ENCODE peak calls at places on chromosomes 6 and 20, in nine cellular contexts. X is activated CD4-positive, CD25-positive, alpha-beta regulatory T cell; V is hippocampal formation; L is activated CD4-positive, alpha-beta T cell treated with anti-CD3 and anti-CD28 coated beads, Interleukin-2, amount 50 U/mL, for 1 hour; F is NCI-H69; A is fibroblast of mammary gland; R is stimulated activated CD4-positive, alpha-beta T cell treated with anti-CD3 and anti-CD28 coated beads, Interleukin-1b, Interleukin-23, amount 100 ng/mL, for 24 hours; Q is astrocyte; H is HEK293T. N is an unnamed sample.

GRCh38 chr20:56628015-56628872 is 862 bp upstream of the TFAP2C start:
- DNase-seq in A (no peak), R (no peak), H (no peak), V (no peak), F (no peak), X (no peak), Q (no peak), L (no peak), N (no peak)

GRCh38 chr20:5859611-5860010 is 90.7 kb downstream of the TRMT6 start:
- DNase-seq in L (no peak), Q (peak; percentile 15), A (peak; percentile 71), R (no peak), V (no peak), F (no peak), H (no peak), X (no peak), N (no peak)

GRCh38 chr6:388202-388903 is 3.2 kb upstream of the IRF4 start:
- DNase-seq in H (no peak), F (no peak), A (peak; percentile 64), X (no peak), Q (no peak), L (no peak), V (no peak), R (no peak), N (no peak)

GRCh38 chr6:133609404-133610270 is 279.3 kb upstream of the TCF21 start:
- DNase-seq in X (no peak), F (no peak), V (no peak), Q (peak; percentile 99), H (no peak), L (no peak), R (no peak), A (peak; percentile 100), N (no peak)

GRCh38 chr6:155273438-155273837 is 9.6 kb downstream of the CLDN20 start:
- DNase-seq in V (no peak), X (no peak), Q (peak; percentile 97), F (peak; percentile 57), L (no peak), A (peak; percentile 98), R (no peak), H (no peak), N (no peak)

GRCh38 chr6:30169658-30170614 is 6.6 kb downstream of the TRIM15 start:
- DNase-seq in F (peak; percentile 57), X (no peak), L (no peak), A (peak; percentile 63), R (no peak), Q (peak; percentile 27), V (peak; percentile 33), H (peak; percentile 65), N (peak; percentile 12)

GRCh38 chr20:58229198-58229802 is 847 bp upstream of the ANKRD60 start:
- DNase-seq in A (no peak), R (no peak), X (no peak), L (no peak), H (no peak), F (peak; percentile 70), V (no peak), Q (peak; percentile 40), N (no peak)

GRCh38 chr6:128491643-128492206 is 28.7 kb downstream of the PTPRK start:
- DNase-seq in R (no peak), X (no peak), H (no peak), A (peak; percentile 92), F (peak; percentile 58), V (peak; percentile 43), Q (peak; percentile 84), L (no peak), N (no peak)

GRCh38 chr6:31967926-31968320 is 4.0 kb downstream of the DXO start:
- DNase-seq in Q (no peak), X (no peak), F (no peak), A (no peak), V (no peak), H (no peak), R (no peak), L (no peak), N (no peak)

GRCh38 chr20:23362392-23363256 is 642 bp downstream of the GZF1 start:
- DNase-seq in Q (peak; percentile 17), V (no peak), H (peak; percentile 18), R (no peak), L (no peak), X (no peak), A (no peak), F (peak; percentile 61), N (peak; percentile 28)

GRCh38 chr6:13908955-13909381 is 15.8 kb upstream of the RNF182 start:
- DNase-seq in A (peak; percentile 77), V (peak; percentile 73), F (peak; percentile 89), X (peak; percentile 1), R (no peak), Q (peak; percentile 53), L (peak; percentile 30), H (peak; percentile 74), N (peak; percentile 87)

GRCh38 chr6:116764961-116765841 is at the start of gene FAM162B:
- DNase-seq in Q (peak; percentile 5), X (no peak), L (no peak), V (no peak), R (no peak), H (no peak), F (peak; percentile 53), A (peak; percentile 25), N (no peak)

GRCh38 chr6:3247255-3248146 is 11.2 kb upstream of the PSMG4 start:
- DNase-seq in V (peak; percentile 95), X (no peak), A (peak; percentile 82), H (no peak), L (no peak), F (peak; percentile 87), Q (peak; percentile 97), R (no peak), N (no peak)

GRCh38 chr20:37285664-37286374 is 3.6 kb upstream of the MANBAL start:
- DNase-seq in A (no peak), V (no peak), R (no peak), H (no peak), L (no peak), Q (no peak), X (no peak), F (no peak), N (peak; percentile 37)

GRCh38 chr20:6058684-6059295 is 4.9 kb upstream of the LRRN4 start:
- DNase-seq in A (no peak), H (no peak), X (no peak), V (no peak), Q (peak; percentile 12), L (no peak), F (peak; percentile 98), R (no peak), N (peak; percentile 49)

GRCh38 chr6:2999005-2999620 is 581 bp upstream of the NQO2 start:
- DNase-seq in L (no peak), X (no peak), R (peak; percentile 29), A (peak; percentile 96), H (no peak), F (no peak), Q (peak; percentile 53), V (no peak), N (peak; percentile 46)

GRCh38 chr6:108565091-108565766 is 4.5 kb downstream of the FOXO3 start:
- DNase-seq in H (no peak), R (no peak), Q (no peak), L (no peak), V (no peak), X (no peak), A (no peak), F (peak; percentile 31), N (no peak)

GRCh38 chr6:166903027-166903426 is 53.3 kb downstream of the RNASET2 start:
- DNase-seq in X (no peak), F (no peak), R (no peak), H (no peak), L (no peak), Q (peak; percentile 10), A (no peak), V (no peak), N (no peak)

GRCh38 chr6:141744194-141744925 is 388.4 kb upstream of the GJE1 start:
- DNase-seq in H (no peak), F (no peak), L (no peak), R (no peak), Q (no peak), V (no peak), A (no peak), X (no peak), N (no peak)

GRCh38 chr6:126625019-126625418 is 285.1 kb downstream of the CENPW start:
- DNase-seq in H (no peak), F (no peak), L (no peak), Q (peak; percentile 16), A (peak; percentile 58), X (no peak), R (no peak), V (no peak), N (no peak)

GRCh38 chr6:147724454-147724853 is 216.0 kb downstream of the SAMD5 start:
- DNase-seq in A (no peak), H (peak; percentile 28), X (no peak), V (no peak), F (no peak), Q (no peak), L (no peak), R (no peak), N (no peak)

GRCh38 chr6:53465732-53466131 is 79.2 kb downstream of the GCLC start:
- DNase-seq in A (peak; percentile 47), F (no peak), H (no peak), V (no peak), L (no peak), R (no peak), X (no peak), Q (no peak), N (no peak)

GRCh38 chr6:84762941-84763396 is 1.4 kb downstream of the TBX18 start:
- DNase-seq in X (no peak), F (peak; percentile 40), R (no peak), A (no peak), H (peak; percentile 36), L (no peak), V (no peak), Q (no peak), N (no peak)

GRCh38 chr6:128336436-128337095 is 183.8 kb downstream of the PTPRK start:
- DNase-seq in Q (no peak), R (no peak), F (peak; percentile 61), L (no peak), V (no peak), H (no peak), A (peak; percentile 27), X (no peak), N (no peak)

GRCh38 chr20:12433724-12434123 is 516.0 kb downstream of the BTBD3 start:
- DNase-seq in R (no peak), H (no peak), F (no peak), A (no peak), V (no peak), L (no peak), Q (no peak), X (no peak), N (no peak)

GRCh38 chr6:109349419-109349987 is 32.8 kb downstream of the CD164 start:
- DNase-seq in L (no peak), R (no peak), H (no peak), A (peak; percentile 85), X (no peak), V (no peak), Q (peak; percentile 60), F (peak; percentile 84), N (peak; percentile 22)

GRCh38 chr20:18904624-18905023 is 91.0 kb downstream of the SCP2D1 start:
- DNase-seq in H (no peak), X (no peak), L (no peak), A (no peak), Q (no peak), V (no peak), F (peak; percentile 52), R (no peak), N (peak; percentile 5)

GRCh38 chr20:671252-672030 is 4.2 kb downstream of the SCRT2 start:
- DNase-seq in V (no peak), L (no peak), X (no peak), H (no peak), A (no peak), Q (no peak), R (no peak), F (no peak), N (no peak)

GRCh38 chr20:45383131-45383530 is 5.0 kb upstream of the TP53TG5 start:
- DNase-seq in L (no peak), V (no peak), F (no peak), H (no peak), X (no peak), Q (no peak), A (peak; percentile 52), R (no peak), N (no peak)

GRCh38 chr6:12504325-12504966 is 212.1 kb upstream of the PHACTR1 start:
- DNase-seq in V (no peak), A (peak; percentile 41), X (no peak), H (peak; percentile 62), R (no peak), F (peak; percentile 16), Q (no peak), L (no peak), N (no peak)

GRCh38 chr6:3439961-3440360 is 16.9 kb downstream of the SLC22A23 start:
- DNase-seq in F (no peak), A (no peak), L (no peak), X (no peak), V (no peak), Q (no peak), R (no peak), H (no peak), N (no peak)

N was measured in NCI-H1417.